ENCODE peak calls at places on chromosomes 2 and 18, in ten cellular contexts. One of them, this sample, is unnamed.

GRCh38 chr2:45134726-45135125 is 125.5 kb upstream of the SIX2 start:
- DNase-seq in WTC11: no peak
- DNase-seq in T-helper 22 cell: no peak
- DNase-seq in COR-L47: no peak
- DNase-seq in stomach: no peak
- DNase-seq in NCI-H1048: no peak
- DNase-seq in spleen: no peak
- DNase-seq in aorta: no peak
- DNase-seq in activated CD8-positive, alpha-beta memory T cell treated with anti-CD3 and anti-CD28 coated beads, Interleukin-2, amount 10 ng/mL, durations not matched to agents 7 days and 5 days: no peak
- DNase-seq in upper lobe of right lung: no peak
- DNase-seq in this sample: peak; percentile 74

GRCh38 chr2:53463771-53464726 is 303.6 kb upstream of the CHAC2 start:
- DNase-seq in T-helper 22 cell: no peak
- DNase-seq in stomach: no peak
- DNase-seq in spleen: no peak
- DNase-seq in WTC11: no peak
- DNase-seq in COR-L47: no peak
- DNase-seq in NCI-H1048: no peak
- DNase-seq in activated CD8-positive, alpha-beta memory T cell treated with anti-CD3 and anti-CD28 coated beads, Interleukin-2, amount 10 ng/mL, durations not matched to agents 7 days and 5 days: no peak
- DNase-seq in upper lobe of right lung: no peak
- DNase-seq in aorta: no peak
- DNase-seq in this sample: no peak

GRCh38 chr2:156666130-156666785 is 230.1 kb downstream of the GPD2 start:
- DNase-seq in T-helper 22 cell: no peak
- DNase-seq in stomach: no peak
- DNase-seq in aorta: no peak
- DNase-seq in spleen: no peak
- DNase-seq in activated CD8-positive, alpha-beta memory T cell treated with anti-CD3 and anti-CD28 coated beads, Interleukin-2, amount 10 ng/mL, durations not matched to agents 7 days and 5 days: no peak
- DNase-seq in upper lobe of right lung: no peak
- DNase-seq in COR-L47: no peak
- DNase-seq in WTC11: no peak
- DNase-seq in NCI-H1048: no peak
- DNase-seq in this sample: no peak

GRCh38 chr2:120856421-120856862 is 120.8 kb downstream of the GLI2 start:
- DNase-seq in stomach: no peak
- DNase-seq in T-helper 22 cell: no peak
- DNase-seq in aorta: peak; percentile 75
- DNase-seq in spleen: peak; percentile 54
- DNase-seq in NCI-H1048: no peak
- DNase-seq in upper lobe of right lung: peak; percentile 49
- DNase-seq in activated CD8-positive, alpha-beta memory T cell treated with anti-CD3 and anti-CD28 coated beads, Interleukin-2, amount 10 ng/mL, durations not matched to agents 7 days and 5 days: no peak
- DNase-seq in WTC11: peak; percentile 58
- DNase-seq in COR-L47: no peak
- DNase-seq in this sample: no peak

GRCh38 chr2:189613650-189614420 is 33.2 kb upstream of the SLC40A1 start:
- DNase-seq in NCI-H1048: no peak
- DNase-seq in WTC11: no peak
- DNase-seq in COR-L47: no peak
- DNase-seq in spleen: no peak
- DNase-seq in aorta: no peak
- DNase-seq in T-helper 22 cell: no peak
- DNase-seq in activated CD8-positive, alpha-beta memory T cell treated with anti-CD3 and anti-CD28 coated beads, Interleukin-2, amount 10 ng/mL, durations not matched to agents 7 days and 5 days: no peak
- DNase-seq in stomach: no peak
- DNase-seq in upper lobe of right lung: no peak
- DNase-seq in this sample: no peak

GRCh38 chr18:78528437-78529228 is 451.0 kb upstream of the SALL3 start:
- DNase-seq in WTC11: no peak
- DNase-seq in upper lobe of right lung: no peak
- DNase-seq in NCI-H1048: no peak
- DNase-seq in activated CD8-positive, alpha-beta memory T cell treated with anti-CD3 and anti-CD28 coated beads, Interleukin-2, amount 10 ng/mL, durations not matched to agents 7 days and 5 days: no peak
- DNase-seq in aorta: no peak
- DNase-seq in stomach: no peak
- DNase-seq in spleen: no peak
- DNase-seq in T-helper 22 cell: no peak
- DNase-seq in COR-L47: peak; percentile 19
- DNase-seq in this sample: peak; percentile 85

GRCh38 chr2:71713581-71714580 is 260.5 kb downstream of the DYSF start:
- DNase-seq in aorta: peak; percentile 64
- DNase-seq in spleen: no peak
- DNase-seq in upper lobe of right lung: no peak
- DNase-seq in activated CD8-positive, alpha-beta memory T cell treated with anti-CD3 and anti-CD28 coated beads, Interleukin-2, amount 10 ng/mL, durations not matched to agents 7 days and 5 days: no peak
- DNase-seq in NCI-H1048: no peak
- DNase-seq in stomach: no peak
- DNase-seq in COR-L47: no peak
- DNase-seq in WTC11: no peak
- DNase-seq in T-helper 22 cell: no peak
- DNase-seq in this sample: no peak

GRCh38 chr2:45128580-45128997 is 119.3 kb upstream of the SIX2 start:
- DNase-seq in aorta: no peak
- DNase-seq in COR-L47: no peak
- DNase-seq in upper lobe of right lung: no peak
- DNase-seq in NCI-H1048: no peak
- DNase-seq in T-helper 22 cell: no peak
- DNase-seq in stomach: no peak
- DNase-seq in spleen: no peak
- DNase-seq in WTC11: no peak
- DNase-seq in activated CD8-positive, alpha-beta memory T cell treated with anti-CD3 and anti-CD28 coated beads, Interleukin-2, amount 10 ng/mL, durations not matched to agents 7 days and 5 days: peak; percentile 11
- DNase-seq in this sample: peak; percentile 25

GRCh38 chr2:16031848-16032159 is 91.5 kb downstream of the MYCN start:
- DNase-seq in upper lobe of right lung: peak; percentile 81
- DNase-seq in activated CD8-positive, alpha-beta memory T cell treated with anti-CD3 and anti-CD28 coated beads, Interleukin-2, amount 10 ng/mL, durations not matched to agents 7 days and 5 days: no peak
- DNase-seq in spleen: no peak
- DNase-seq in COR-L47: peak; percentile 38
- DNase-seq in NCI-H1048: no peak
- DNase-seq in aorta: no peak
- DNase-seq in T-helper 22 cell: no peak
- DNase-seq in stomach: peak; percentile 47
- DNase-seq in WTC11: no peak
- DNase-seq in this sample: no peak

GRCh38 chr2:197195591-197195990 is 115.0 kb downstream of the ANKRD44 start:
- DNase-seq in upper lobe of right lung: no peak
- DNase-seq in stomach: no peak
- DNase-seq in aorta: no peak
- DNase-seq in activated CD8-positive, alpha-beta memory T cell treated with anti-CD3 and anti-CD28 coated beads, Interleukin-2, amount 10 ng/mL, durations not matched to agents 7 days and 5 days: no peak
- DNase-seq in NCI-H1048: no peak
- DNase-seq in WTC11: no peak
- DNase-seq in spleen: no peak
- DNase-seq in COR-L47: no peak
- DNase-seq in T-helper 22 cell: no peak
- DNase-seq in this sample: no peak

GRCh38 chr2:229330952-229331351 is 59.9 kb upstream of the PID1 start:
- DNase-seq in aorta: no peak
- DNase-seq in NCI-H1048: no peak
- DNase-seq in COR-L47: no peak
- DNase-seq in WTC11: no peak
- DNase-seq in T-helper 22 cell: no peak
- DNase-seq in stomach: no peak
- DNase-seq in spleen: no peak
- DNase-seq in upper lobe of right lung: no peak
- DNase-seq in activated CD8-positive, alpha-beta memory T cell treated with anti-CD3 and anti-CD28 coated beads, Interleukin-2, amount 10 ng/mL, durations not matched to agents 7 days and 5 days: no peak
- DNase-seq in this sample: no peak